ENCODE peak calls at places on chromosomes 16 and 17, in five cellular contexts. S is uterus, O is lung, M is foreskin keratinocyte, R is neural progenitor cell. E is an unnamed sample.

GRCh38 chr17:81169870-81170309 is 3.9 kb upstream of the AATK start:
- DNase-seq in S (no peak), M (no peak), O (no peak), R (no peak), E (no peak)

GRCh38 chr16:79639576-79640311 is 39.2 kb upstream of the MAF start:
- DNase-seq in R (no peak), O (no peak), M (peak; percentile 88), S (no peak), E (no peak)

GRCh38 chr16:73189132-73189531 is 141.2 kb upstream of the ZFHX3 start:
- DNase-seq in M (no peak), O (no peak), R (no peak), S (no peak), E (no peak)

GRCh38 chr17:4204676-4205075 is 59.1 kb downstream of the ANKFY1 start:
- DNase-seq in R (no peak), S (peak; percentile 74), O (peak; percentile 35), M (no peak), E (no peak)

GRCh38 chr17:33637534-33637933 is 344.4 kb upstream of the ASIC2 start:
- DNase-seq in O (no peak), M (no peak), R (no peak), S (no peak), E (no peak)

GRCh38 chr16:3087243-3087791 is 11.8 kb downstream of the ZSCAN10 start:
- DNase-seq in S (no peak), R (peak; percentile 57), O (no peak), M (no peak), E (no peak)

GRCh38 chr16:53775821-53776431 is 72.0 kb downstream of the FTO start:
- DNase-seq in M (peak; percentile 87), S (peak; percentile 44), R (peak; percentile 19), O (peak; percentile 80), E (no peak)

GRCh38 chr16:81705261-81705660 is 73.8 kb upstream of the PLCG2 start:
- DNase-seq in R (no peak), S (no peak), M (no peak), O (no peak), E (no peak)

GRCh38 chr17:63762106-63763078 is 11.0 kb downstream of the CCDC47 start:
- DNase-seq in O (no peak), R (no peak), M (no peak), S (no peak), E (no peak)

GRCh38 chr17:80348551-80349436 is 66.2 kb upstream of the ENDOV start:
- DNase-seq in R (no peak), O (no peak), M (peak; percentile 2), S (no peak), E (no peak)

GRCh38 chr17:7383742-7384488 is 3.0 kb downstream of the TNK1 start:
- DNase-seq in R (peak; percentile 91), S (peak; percentile 46), O (no peak), M (no peak), E (peak; percentile 82)

GRCh38 chr17:5508855-5509254 is 22.5 kb downstream of the MIS12 start:
- DNase-seq in R (peak; percentile 86), S (no peak), M (no peak), O (no peak), E (no peak)

GRCh38 chr17:67218385-67218950 is 26.5 kb downstream of the HELZ start:
- DNase-seq in M (peak; percentile 64), R (no peak), S (no peak), O (no peak), E (no peak)

GRCh38 chr17:17132746-17133145 is 73.4 kb downstream of the PLD6 start:
- DNase-seq in O (no peak), M (no peak), S (no peak), R (peak; percentile 81), E (no peak)

GRCh38 chr16:28910046-28911031 is 14.7 kb downstream of the RABEP2 start:
- DNase-seq in R (no peak), S (no peak), M (peak; percentile 56), O (no peak), E (no peak)

GRCh38 chr16:17572145-17572544 is 101.4 kb upstream of the XYLT1 start:
- DNase-seq in M (peak; percentile 81), R (no peak), O (no peak), S (no peak), E (no peak)

GRCh38 chr16:56931253-56931768 is 631 bp upstream of the HERPUD1 start:
- DNase-seq in R (peak; percentile 49), S (no peak), M (no peak), O (no peak), E (no peak)

GRCh38 chr17:7355053-7355452 is at the start of gene TMEM95:
- DNase-seq in O (no peak), R (no peak), M (no peak), S (no peak), E (no peak)

GRCh38 chr16:28845173-28846079 is 722 bp downstream of the TUFM start:
- DNase-seq in R (peak; percentile 32), M (peak; percentile 62), S (no peak), O (no peak), E (no peak)

GRCh38 chr17:55454906-55455474 is 33.4 kb upstream of the MMD start:
- DNase-seq in R (no peak), M (peak; percentile 36), O (no peak), S (no peak), E (no peak)

GRCh38 chr17:61579382-61579781 is 11.6 kb downstream of the NACA2 start:
- DNase-seq in R (no peak), S (no peak), O (no peak), M (no peak), E (no peak)

GRCh38 chr16:51393381-51394005 is 242.4 kb upstream of the SALL1 start:
- DNase-seq in M (no peak), R (no peak), S (no peak), O (no peak), E (no peak)

GRCh38 chr16:51994597-51994996 is 552.3 kb downstream of the TOX3 start:
- DNase-seq in M (peak; percentile 99), O (peak; percentile 91), R (no peak), S (no peak), E (no peak)

GRCh38 chr17:57723427-57724037 is 21.6 kb downstream of the CCDC182 start:
- DNase-seq in O (no peak), R (no peak), M (no peak), S (no peak), E (peak; percentile 43)

GRCh38 chr16:30157214-30157613 is 26.2 kb upstream of the CORO1A start:
- DNase-seq in S (no peak), R (no peak), M (no peak), O (no peak), E (no peak)

GRCh38 chr16:47043200-47043599 is 69.7 kb upstream of the DNAJA2 start:
- DNase-seq in S (no peak), M (no peak), O (no peak), R (no peak), E (no peak)

GRCh38 chr16:68700120-68700519 is 37.0 kb upstream of the CDH1 start:
- DNase-seq in O (no peak), S (no peak), M (no peak), R (no peak), E (no peak)

GRCh38 chr16:57957396-57958392 is 13.2 kb downstream of the CNGB1 start:
- DNase-seq in M (no peak), R (no peak), S (no peak), O (no peak), E (no peak)
- TF ChIP-seq CTCF in M (no peak), R (no peak), S (no peak), O (no peak), E (no peak)

GRCh38 chr16:6363891-6364607 is 968.6 kb upstream of the RBFOX1 start:
- DNase-seq in R (peak; percentile 24), S (no peak), M (no peak), O (no peak), E (no peak)

GRCh38 chr16:6362321-6362720 is 970.3 kb upstream of the RBFOX1 start:
- DNase-seq in O (no peak), R (no peak), M (no peak), S (no peak), E (no peak)

GRCh38 chr16:6356881-6357280 is 975.8 kb upstream of the RBFOX1 start:
- DNase-seq in M (no peak), O (no peak), R (no peak), S (no peak), E (no peak)

DNA sequence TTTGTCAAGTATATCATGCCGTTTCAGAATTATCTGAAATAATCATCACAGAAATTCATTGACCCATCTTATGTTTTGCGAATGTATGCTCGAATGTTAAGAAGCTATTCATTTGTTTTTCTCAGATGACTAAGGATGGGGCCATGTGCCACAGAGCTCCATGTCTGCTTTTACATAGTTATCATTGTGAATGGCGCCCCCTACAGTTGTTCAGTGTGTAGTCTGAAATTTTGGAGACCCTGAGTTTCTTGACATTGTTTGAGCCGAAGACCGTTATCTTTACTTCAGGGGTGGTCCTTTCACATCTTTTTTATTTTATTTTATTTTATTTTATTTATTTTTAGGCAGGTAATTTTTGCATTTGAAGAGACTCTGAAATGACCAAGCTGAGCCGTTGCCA is 972.0 kb upstream of the RBFOX1 start:
- DNase-seq in S (no peak), O (no peak), M (no peak), R (no peak), E (no peak)
- TF ChIP-seq CTCF in S (no peak), O (no peak), M (no peak), R (peak; percentile 50), E (peak; percentile 42)

DNA sequence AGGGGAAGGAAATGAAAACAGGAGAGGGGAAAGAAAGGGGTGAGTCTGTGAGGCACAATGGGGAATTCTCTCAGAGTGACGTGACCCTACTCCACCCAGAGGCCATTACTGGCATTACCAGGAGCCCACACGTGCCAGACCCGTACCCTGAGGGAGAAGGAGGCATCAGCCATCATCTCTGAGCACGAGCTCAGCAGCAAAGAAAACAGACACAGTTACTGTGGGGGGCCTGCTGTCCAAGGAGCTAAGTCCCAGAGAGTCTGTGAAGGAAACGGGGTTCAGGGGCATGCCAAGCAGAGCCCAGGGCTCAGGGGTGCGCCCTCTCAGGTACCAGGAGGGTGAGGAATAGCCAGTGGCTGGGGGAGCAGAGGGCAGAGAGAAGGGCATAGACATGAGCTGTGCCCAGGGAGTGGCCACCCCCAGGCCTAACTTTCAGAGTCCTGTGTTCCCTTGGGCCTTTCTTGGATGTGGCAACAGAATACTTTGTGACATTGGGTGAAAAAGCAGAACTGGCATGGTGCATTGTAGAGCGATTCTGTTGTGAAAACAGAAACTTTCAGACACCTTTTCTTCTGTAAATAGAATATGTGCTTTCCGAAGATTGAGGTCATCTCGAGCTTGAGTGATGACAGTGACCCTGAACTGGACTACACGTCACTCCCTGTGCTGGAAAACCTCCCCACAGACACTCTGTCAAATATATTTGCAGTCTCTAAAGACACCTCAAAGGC is 11.3 kb downstream of the TAF1C start:
- DNase-seq in S (peak; percentile 49), R (peak; percentile 79), M (peak; percentile 49), O (peak; percentile 43), E (peak; percentile 66)
- TF ChIP-seq CTCF in S (peak; percentile 35), R (peak; percentile 73), M (no peak), O (peak; percentile 26), E (peak; percentile 72)

DNA sequence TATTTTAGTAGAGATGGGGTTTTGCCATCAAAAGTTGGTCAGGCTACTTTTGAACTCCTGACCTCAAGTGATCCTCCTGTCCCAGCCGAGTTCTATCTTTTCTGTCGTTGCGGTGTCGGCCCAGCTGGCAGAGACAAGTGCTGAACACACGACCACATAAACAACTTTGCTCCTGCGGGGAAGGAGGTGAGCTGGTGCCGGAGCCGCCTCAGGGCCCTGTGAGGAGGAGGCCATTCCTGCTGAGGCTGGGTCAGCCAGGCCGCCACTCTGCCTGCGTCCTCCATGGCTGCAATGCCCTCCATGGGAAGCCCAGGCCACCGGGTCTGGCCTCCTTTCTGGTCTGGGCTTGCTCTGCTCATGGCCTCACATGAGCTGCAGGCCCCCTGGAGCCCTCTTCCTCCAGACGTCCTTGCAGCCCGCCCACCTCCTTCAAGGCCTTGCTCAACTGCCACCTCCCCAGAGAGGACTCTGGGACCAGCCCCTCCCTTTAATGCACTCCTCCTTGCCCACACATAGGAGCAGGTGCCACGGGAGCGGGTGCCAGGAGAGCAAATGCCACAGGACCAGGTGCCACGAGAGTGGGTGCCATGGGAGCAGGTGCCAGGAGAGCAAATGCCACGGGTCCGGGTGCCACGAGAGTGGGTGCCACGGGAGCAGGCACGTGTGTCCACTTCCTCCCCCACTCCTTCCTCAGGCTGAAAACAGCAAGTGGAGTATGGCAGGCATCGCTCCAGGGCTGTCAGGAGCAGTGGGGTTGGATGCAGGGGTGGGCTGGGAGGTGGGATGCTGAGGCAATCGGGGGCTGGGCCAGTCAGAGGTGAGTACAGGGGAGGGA is 28.4 kb upstream of the CBFA2T3 start:
- DNase-seq in R (no peak), S (no peak), O (no peak), M (no peak), E (no peak)
- TF ChIP-seq CTCF in R (no peak), S (no peak), O (no peak), M (no peak), E (no peak)